ENCODE peak calls at places on chromosomes 12 and 14, in nine cellular contexts. R, J, Z, P, N, T, Q, C and E are unnamed samples.

GRCh38 chr12:89947437-89948265 is 239.0 kb upstream of the ATP2B1 start:
- DNase-seq in R (no peak), J (no peak), Z (peak), P (no peak), N (peak), T (no peak), Q (no peak), C (no peak), E (peak)

GRCh38 chr14:88142990-88143389 is 138.1 kb downstream of the GPR65 start:
- DNase-seq in R (no peak), J (no peak), Z (no peak), P (no peak), N (no peak), T (no peak), Q (no peak), C (no peak), E (no peak)

GRCh38 chr12:104131609-104132008 is 6.4 kb downstream of the NFYB start:
- DNase-seq in R (no peak), J (no peak), Z (no peak), P (no peak), N (no peak), T (no peak), Q (no peak), C (no peak), E (no peak)

GRCh38 chr14:92581966-92582566 is 68.5 kb downstream of the RIN3 start:
- DNase-seq in R (no peak), J (no peak), Z (no peak), P (peak), N (no peak), T (no peak), Q (no peak), C (no peak), E (no peak)

GRCh38 chr12:24778486-24779304 is 170.2 kb downstream of the BCAT1 start:
- DNase-seq in R (no peak), J (no peak), Z (peak), P (peak), N (peak), T (no peak), Q (no peak), C (no peak), E (peak)

GRCh38 chr12:100539209-100539608 is 34.3 kb upstream of the GAS2L3 start:
- DNase-seq in R (no peak), J (no peak), Z (peak), P (peak), N (peak), T (peak), Q (no peak), C (no peak), E (peak)

GRCh38 chr14:63632932-63633514 is 8.6 kb downstream of the WDR89 start:
- DNase-seq in R (no peak), J (no peak), Z (peak), P (peak), N (no peak), T (no peak), Q (no peak), C (no peak), E (peak)

GRCh38 chr14:100802766-100803693 is 22.9 kb upstream of the MEG3 start:
- DNase-seq in R (no peak), J (no peak), Z (no peak), P (no peak), N (no peak), T (no peak), Q (no peak), C (no peak), E (no peak)

GRCh38 chr12:39990122-39991101 is 115.5 kb downstream of the SLC2A13 start:
- DNase-seq in R (peak), J (peak), Z (peak), P (peak), N (peak), T (peak), Q (peak), C (no peak), E (peak)

GRCh38 chr12:15677207-15677606 is 112.0 kb downstream of the EPS8 start:
- DNase-seq in R (no peak), J (no peak), Z (peak), P (no peak), N (no peak), T (no peak), Q (no peak), C (no peak), E (no peak)

GRCh38 chr14:55607386-55607785 is 27.4 kb downstream of the KTN1 start:
- DNase-seq in R (no peak), J (no peak), Z (no peak), P (no peak), N (no peak), T (no peak), Q (no peak), C (no peak), E (no peak)

GRCh38 chr12:45577844-45578399 is 151.6 kb upstream of the ARID2 start:
- DNase-seq in R (no peak), J (no peak), Z (no peak), P (peak), N (no peak), T (no peak), Q (no peak), C (no peak), E (peak)

GRCh38 chr12:49616533-49617219 is 6.7 kb upstream of the PRPF40B start:
- DNase-seq in R (no peak), J (no peak), Z (no peak), P (no peak), N (no peak), T (no peak), Q (no peak), C (no peak), E (no peak)

GRCh38 chr14:72543325-72543724 is 350.6 kb downstream of the DPF3 start:
- DNase-seq in R (no peak), J (no peak), Z (peak), P (no peak), N (peak), T (no peak), Q (no peak), C (no peak), E (peak)

GRCh38 chr12:92505373-92506340 is 197.1 kb upstream of the PLEKHG7 start:
- DNase-seq in R (peak), J (peak), Z (peak), P (peak), N (peak), T (no peak), Q (peak), C (no peak), E (peak)

GRCh38 chr12:66131067-66131688 is 628 bp upstream of the LLPH start:
- DNase-seq in R (no peak), J (no peak), Z (no peak), P (no peak), N (peak), T (no peak), Q (no peak), C (no peak), E (no peak)

GRCh38 chr14:83779266-83779665 is 1750.7 kb upstream of the FLRT2 start:
- DNase-seq in R (no peak), J (no peak), Z (peak), P (no peak), N (peak), T (peak), Q (no peak), C (no peak), E (peak)

GRCh38 chr14:65303902-65304222 is 108.7 kb upstream of the FUT8 start:
- DNase-seq in R (no peak), J (no peak), Z (no peak), P (no peak), N (no peak), T (no peak), Q (no peak), C (no peak), E (no peak)

GRCh38 chr14:22281322-22281977 is 307.6 kb downstream of the DAD1 start:
- DNase-seq in R (no peak), J (no peak), Z (no peak), P (no peak), N (no peak), T (no peak), Q (no peak), C (no peak), E (no peak)

GRCh38 chr12:117342682-117343081 is 18.7 kb downstream of the NOS1 start:
- DNase-seq in R (no peak), J (no peak), Z (no peak), P (no peak), N (no peak), T (no peak), Q (no peak), C (no peak), E (no peak)

GRCh38 chr14:103721334-103722120 is 5.9 kb downstream of the ZFYVE21 start:
- DNase-seq in R (no peak), J (no peak), Z (peak), P (no peak), N (peak), T (peak), Q (peak), C (no peak), E (no peak)

GRCh38 chr12:128801879-128802391 is 21.8 kb downstream of the SLC15A4 start:
- DNase-seq in R (no peak), J (peak), Z (peak), P (no peak), N (peak), T (no peak), Q (no peak), C (no peak), E (peak)

GRCh38 chr12:49933793-49934192 is 16.7 kb upstream of the AQP2 start:
- DNase-seq in R (no peak), J (no peak), Z (peak), P (no peak), N (peak), T (peak), Q (no peak), C (no peak), E (peak)

GRCh38 chr12:29863665-29864064 is 79.9 kb upstream of the TMTC1 start:
- DNase-seq in R (no peak), J (no peak), Z (no peak), P (no peak), N (no peak), T (no peak), Q (no peak), C (no peak), E (no peak)

GRCh38 chr12:123957191-123957590 is 15.4 kb downstream of the CCDC92 start:
- DNase-seq in R (no peak), J (no peak), Z (no peak), P (no peak), N (no peak), T (no peak), Q (no peak), C (no peak), E (no peak)

GRCh38 chr12:94262228-94263010 is 114.0 kb downstream of the PLXNC1 start:
- DNase-seq in R (peak), J (peak), Z (peak), P (peak), N (peak), T (peak), Q (peak), C (peak), E (peak)

GRCh38 chr12:66740257-66740656 is 61.4 kb upstream of the GRIP1 start:
- DNase-seq in R (no peak), J (no peak), Z (peak), P (no peak), N (no peak), T (peak), Q (no peak), C (peak), E (no peak)

GRCh38 chr12:127107744-127108143 is 1159.2 kb upstream of the TMEM132C start:
- DNase-seq in R (no peak), J (no peak), Z (no peak), P (peak), N (no peak), T (peak), Q (no peak), C (no peak), E (peak)

GRCh38 chr12:124561231-124561630 is 6.2 kb downstream of the NCOR2 start:
- DNase-seq in R (no peak), J (no peak), Z (no peak), P (no peak), N (no peak), T (no peak), Q (no peak), C (no peak), E (no peak)

GRCh38 chr12:57148469-57149308 is 1.3 kb upstream of the LRP1-AS start:
- DNase-seq in R (no peak), J (peak), Z (no peak), P (no peak), N (peak), T (no peak), Q (no peak), C (no peak), E (peak)

GRCh38 chr12:104505095-104505819 is 48.5 kb downstream of the CHST11 start:
- DNase-seq in R (no peak), J (no peak), Z (no peak), P (peak), N (no peak), T (no peak), Q (no peak), C (peak), E (no peak)

GRCh38 chr12:101793401-101793800 is 37.4 kb downstream of the GNPTAB start:
- DNase-seq in R (no peak), J (no peak), Z (peak), P (peak), N (peak), T (no peak), Q (no peak), C (no peak), E (peak)

GRCh38 chr14:100522616-100523021 is 64.6 kb downstream of the BEGAIN start:
- DNase-seq in R (no peak), J (no peak), Z (no peak), P (no peak), N (no peak), T (no peak), Q (no peak), C (no peak), E (no peak)

GRCh38 chr12:49647827-49648721 is 24.7 kb downstream of the PRPF40B start:
- DNase-seq in R (no peak), J (no peak), Z (no peak), P (peak), N (no peak), T (no peak), Q (no peak), C (no peak), E (peak)

GRCh38 chr12:100987552-100988277 is 193.1 kb downstream of the ANO4 start:
- DNase-seq in R (no peak), J (no peak), Z (peak), P (peak), N (peak), T (peak), Q (peak), C (peak), E (peak)

GRCh38 chr14:37587881-37588666 is 7.0 kb downstream of the FOXA1 start:
- DNase-seq in R (no peak), J (no peak), Z (no peak), P (no peak), N (no peak), T (no peak), Q (no peak), C (peak), E (no peak)

GRCh38 chr14:88864198-88864597 is 39.7 kb downstream of the TTC8 start:
- DNase-seq in R (no peak), J (no peak), Z (no peak), P (no peak), N (no peak), T (no peak), Q (no peak), C (no peak), E (no peak)